ENCODE peak calls at places on chromosomes 12 and 14, in six cellular contexts. U, S, F, D, B and O are unnamed samples.

GRCh38 chr12:95820096-95820703 is 29.6 kb upstream of the NTN4 start:
- DNase-seq in D (peak), F (peak), B (no peak), S (no peak), U (no peak), O (no peak)

GRCh38 chr12:12788131-12788530 is 2.7 kb downstream of the APOLD1 start:
- DNase-seq in D (no peak), B (no peak), U (no peak), S (no peak), F (no peak), O (no peak)

GRCh38 chr12:130110910-130111309 is 51.4 kb upstream of the FZD10 start:
- DNase-seq in U (no peak), F (no peak), D (no peak), B (no peak), S (no peak), O (no peak)

GRCh38 chr14:32698831-32699230 is 239.8 kb upstream of the NPAS3 start:
- DNase-seq in U (no peak), B (no peak), F (no peak), S (no peak), D (no peak), O (no peak)

GRCh38 chr14:45089813-45090212 is 5.9 kb downstream of the PRPF39 start:
- DNase-seq in D (no peak), U (no peak), B (no peak), F (no peak), S (no peak), O (no peak)

GRCh38 chr12:75969768-75970167 is 61.8 kb downstream of the PHLDA1 start:
- DNase-seq in F (no peak), B (no peak), D (no peak), U (no peak), S (no peak), O (no peak)

GRCh38 chr12:62604373-62604772 is 137.7 kb downstream of the MON2 start:
- DNase-seq in F (no peak), D (no peak), U (no peak), S (no peak), B (no peak), O (no peak)

GRCh38 chr12:131901431-131902331 is 7.3 kb downstream of the ULK1 start:
- DNase-seq in S (peak), B (peak), F (peak), U (peak), D (no peak), O (no peak)

GRCh38 chr14:98175436-98175835 is 1096.6 kb downstream of the BCL11B start:
- DNase-seq in S (no peak), D (no peak), F (no peak), U (no peak), B (no peak), O (no peak)

GRCh38 chr12:108525681-108526080 is 10.6 kb downstream of the FICD start:
- DNase-seq in S (no peak), B (no peak), D (no peak), F (no peak), U (no peak), O (no peak)

GRCh38 chr12:121423682-121424631 is 24.0 kb downstream of the RNF34 start:
- DNase-seq in D (no peak), S (peak), F (peak), U (no peak), B (no peak), O (no peak)

GRCh38 chr14:48723841-48724495 is 862.2 kb downstream of the RPS29 start:
- DNase-seq in S (no peak), D (no peak), F (no peak), U (no peak), B (no peak), O (no peak)

GRCh38 chr12:124904306-124905098 is 9.9 kb downstream of the UBC start:
- DNase-seq in S (peak), F (peak), D (peak), B (peak), U (peak), O (peak)

GRCh38 chr12:62772556-62772955 is 162.4 kb downstream of the PPM1H start:
- DNase-seq in B (no peak), U (no peak), S (no peak), F (no peak), D (no peak), O (no peak)

GRCh38 chr14:24996930-24997329 is 53.0 kb downstream of the STXBP6 start:
- DNase-seq in S (no peak), F (no peak), B (no peak), U (no peak), D (no peak), O (no peak)

GRCh38 chr14:77222546-77223225 is 41.1 kb downstream of the TMEM63C start:
- DNase-seq in B (no peak), U (no peak), D (no peak), F (no peak), S (no peak), O (no peak)

GRCh38 chr12:39780527-39781446 is 161.2 kb upstream of the ABCD2 start:
- DNase-seq in U (no peak), F (no peak), D (no peak), B (no peak), S (no peak), O (no peak)

GRCh38 chr12:72485017-72485701 is 213.0 kb downstream of the TRHDE start:
- DNase-seq in D (no peak), S (no peak), F (no peak), U (peak), B (no peak), O (no peak)

GRCh38 chr12:49678711-49679110 is 28.5 kb downstream of the FMNL3 start:
- DNase-seq in F (no peak), S (no peak), B (no peak), D (no peak), U (no peak), O (no peak)

GRCh38 chr14:98897605-98898309 is 374.2 kb downstream of the BCL11B start:
- DNase-seq in D (no peak), B (no peak), U (no peak), S (no peak), F (no peak), O (no peak)

GRCh38 chr14:103456167-103456835 is 66.3 kb downstream of the CKB start:
- DNase-seq in U (no peak), F (no peak), D (no peak), B (no peak), S (no peak), O (no peak)

GRCh38 chr14:101903111-101903561 is 61.2 kb upstream of the DYNC1H1 start:
- DNase-seq in F (peak), B (no peak), D (no peak), U (peak), S (peak), O (peak)

GRCh38 chr12:104738371-104738710 is 219.7 kb downstream of the SLC41A2 start:
- DNase-seq in D (no peak), F (no peak), B (no peak), S (no peak), U (no peak), O (no peak)
- H3K27ac ChIP-seq in D (no peak), F (no peak), B (no peak), S (no peak), U (peak), O (no peak)

DNA sequence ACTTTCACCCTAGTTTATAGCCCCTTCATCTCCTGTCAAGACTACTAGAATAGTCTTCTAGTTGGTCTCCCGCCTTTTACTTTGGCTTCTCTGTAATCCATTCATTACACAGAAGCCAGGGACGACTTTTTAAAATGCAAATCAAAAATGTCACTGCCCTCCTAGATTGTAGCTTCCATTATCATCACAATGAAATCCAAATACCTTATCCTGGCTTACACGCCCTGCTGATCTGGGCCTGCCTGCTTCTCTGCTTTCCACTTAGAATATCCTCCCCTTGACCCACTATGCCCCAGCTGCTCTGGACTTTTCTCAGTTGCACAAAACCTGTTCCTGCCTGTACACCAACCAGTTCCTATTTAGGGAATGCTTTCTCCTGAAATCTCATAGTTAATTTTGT is 4.5 kb upstream of the EEA1 start:
- DNase-seq in S (no peak), F (no peak), D (no peak), B (no peak), U (no peak), O (no peak)
- H3K4me3 ChIP-seq in S (no peak), F (no peak), D (no peak), B (no peak), U (no peak), O (no peak)

GRCh38 chr12:100061814-100062213 is 77.1 kb upstream of the ANKS1B start:
- DNase-seq in D (no peak), B (no peak), F (no peak), S (no peak), U (no peak), O (no peak)

DNA sequence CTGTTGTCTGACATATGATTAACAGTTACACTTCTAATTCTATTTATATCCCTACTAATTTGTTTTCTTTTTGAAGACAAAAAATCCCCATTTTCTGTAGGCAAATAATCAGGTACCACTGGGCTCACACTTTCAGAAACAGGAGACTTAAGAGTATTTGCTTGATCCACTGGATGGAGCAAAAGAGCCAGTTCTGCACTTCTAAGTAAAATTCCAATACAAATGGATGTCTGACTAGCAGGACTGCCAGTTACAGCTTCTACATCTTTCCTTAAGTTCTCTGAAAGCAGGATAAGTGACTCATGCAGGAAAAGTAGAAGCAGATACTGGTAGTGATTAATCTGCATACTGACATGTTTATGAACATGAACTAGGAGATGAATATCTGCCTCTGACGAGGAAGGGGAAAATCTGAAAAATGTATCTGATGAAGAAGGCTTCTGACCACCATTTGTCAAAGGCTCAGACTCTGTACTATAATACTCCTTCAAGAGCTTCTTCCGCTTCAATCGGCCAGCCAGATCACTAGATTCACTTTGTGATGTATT is 73.8 kb upstream of the ANKS1B start:
- DNase-seq in S (no peak), U (no peak), F (no peak), D (peak), B (no peak), O (no peak)
- TF ChIP-seq CTCF in S (no peak), U (no peak), F (no peak), D (peak), B (no peak), O (no peak)

GRCh38 chr14:38948576-38948975 is 154.5 kb downstream of the SEC23A start:
- DNase-seq in B (no peak), S (no peak), U (no peak), D (no peak), F (no peak), O (no peak)

GRCh38 chr14:38944691-38945090 is 158.3 kb downstream of the SEC23A start:
- DNase-seq in B (no peak), D (no peak), F (no peak), S (no peak), U (no peak), O (no peak)

GRCh38 chr14:38948171-38948570 is 154.9 kb downstream of the SEC23A start:
- DNase-seq in D (no peak), F (no peak), B (no peak), S (no peak), U (no peak), O (no peak)

GRCh38 chr14:38950676-38951075 is 152.4 kb downstream of the SEC23A start:
- DNase-seq in F (no peak), D (no peak), U (no peak), S (no peak), B (no peak), O (no peak)

GRCh38 chr14:38947343-38947742 is 155.7 kb downstream of the SEC23A start:
- DNase-seq in F (no peak), D (no peak), U (no peak), B (no peak), S (no peak), O (no peak)
- H3K27ac ChIP-seq in F (no peak), D (no peak), U (no peak), B (no peak), S (no peak), O (peak)

GRCh38 chr12:212799-213526 is 994 bp downstream of the SLC6A12 start:
- DNase-seq in D (peak), S (peak), U (peak), F (no peak), B (no peak), O (no peak)
- H3K4me3 ChIP-seq in D (no peak), S (no peak), U (no peak), F (peak), B (no peak), O (peak)

GRCh38 chr12:77617818-77618217 is 212.9 kb upstream of the NAV3 start:
- DNase-seq in B (no peak), S (no peak), D (no peak), U (no peak), F (no peak), O (no peak)

DNA sequence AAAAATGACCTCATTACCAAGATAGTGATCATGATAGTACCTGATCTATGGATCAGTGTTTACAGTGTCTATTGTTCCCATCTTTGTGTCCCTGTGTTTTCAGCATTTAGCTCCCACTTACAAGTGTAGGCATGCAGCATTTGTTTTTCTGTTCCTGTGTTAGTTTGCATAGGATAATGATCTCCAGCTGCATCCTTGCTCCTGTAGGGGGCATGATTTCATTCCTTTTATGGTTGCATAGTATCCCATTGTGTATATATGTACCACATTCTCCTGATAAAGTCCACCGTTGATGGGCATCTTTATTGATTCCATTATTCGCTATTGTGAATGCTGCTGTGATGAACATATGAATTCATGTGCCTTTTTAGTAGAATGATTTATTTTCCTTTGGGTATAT is 215.4 kb upstream of the NAV3 start:
- DNase-seq in B (no peak), U (no peak), F (no peak), D (no peak), S (no peak), O (no peak)
- TF ChIP-seq CTCF in B (no peak), U (no peak), F (no peak), D (no peak), S (no peak), O (no peak)

GRCh38 chr14:94460631-94461416 is 8.2 kb upstream of the SERPINA11 start:
- DNase-seq in S (no peak), F (no peak), B (no peak), D (no peak), U (no peak), O (no peak)
- H3K27ac ChIP-seq in S (no peak), F (no peak), B (no peak), D (no peak), U (no peak), O (no peak)